ENCODE peak calls at places on chromosomes 2 and 18, in five cellular contexts. A is NB4; P is cardiac fibroblast; Z is astrocyte of the cerebellum; B is CD8-positive, alpha-beta T cell. N is an unnamed sample.

GRCh38 chr2:62586981-62587380 is 81.0 kb upstream of the TMEM17 start:
- DNase-seq in A (no peak), P (peak; percentile 18), Z (peak; percentile 16), B (no peak), N (no peak)

GRCh38 chr2:203532957-203533695 is 2.0 kb downstream of the RAPH1 start:
- DNase-seq in A (no peak), P (peak; percentile 60), Z (peak; percentile 16), B (no peak), N (no peak)

GRCh38 chr2:15765211-15765610 is 173.5 kb downstream of the DDX1 start:
- DNase-seq in A (no peak), P (no peak), Z (no peak), B (no peak), N (no peak)

GRCh38 chr2:236445678-236446077 is 123.9 kb upstream of the ACKR3 start:
- DNase-seq in A (no peak), P (no peak), Z (no peak), B (no peak), N (no peak)

GRCh38 chr2:24917086-24917485 is 3.0 kb downstream of the ADCY3 start:
- DNase-seq in A (peak; percentile 85), P (peak; percentile 38), Z (no peak), B (no peak), N (no peak)

GRCh38 chr2:7018767-7019166 is 101.6 kb downstream of the RNF144A start:
- DNase-seq in A (no peak), P (no peak), Z (no peak), B (no peak), N (no peak)

GRCh38 chr18:48834421-48835011 is 116.2 kb downstream of the SMAD7 start:
- DNase-seq in A (peak; percentile 96), P (peak; percentile 93), Z (peak; percentile 79), B (peak; percentile 61), N (peak; percentile 93)

GRCh38 chr2:222319576-222320440 is 21.0 kb upstream of the PAX3 start:
- DNase-seq in A (peak; percentile 84), P (no peak), Z (no peak), B (no peak), N (no peak)

GRCh38 chr18:11948852-11949523 is 32.3 kb upstream of the IMPA2 start:
- DNase-seq in A (no peak), P (peak; percentile 18), Z (no peak), B (no peak), N (no peak)

GRCh38 chr2:180222642-180223041 is 215.5 kb upstream of the CWC22 start:
- DNase-seq in A (no peak), P (peak; percentile 87), Z (peak; percentile 36), B (no peak), N (peak; percentile 15)

GRCh38 chr2:230496891-230497290 is 80.9 kb downstream of the SP100 start:
- DNase-seq in A (no peak), P (no peak), Z (no peak), B (no peak), N (no peak)

GRCh38 chr2:76008001-76008702 is 297.4 kb upstream of the GCFC2 start:
- DNase-seq in A (no peak), P (no peak), Z (no peak), B (no peak), N (peak; percentile 1)

GRCh38 chr2:74985983-74986382 is 27.5 kb downstream of the POLE4 start:
- DNase-seq in A (peak; percentile 74), P (no peak), Z (no peak), B (no peak), N (no peak)

GRCh38 chr2:64865073-64865830 is 123.9 kb upstream of the SLC1A4 start:
- DNase-seq in A (peak; percentile 82), P (peak; percentile 73), Z (no peak), B (peak; percentile 40), N (no peak)

GRCh38 chr2:36388472-36388871 is 32.9 kb downstream of the CRIM1 start:
- DNase-seq in A (no peak), P (no peak), Z (no peak), B (no peak), N (no peak)

GRCh38 chr2:225994748-225995405 is 595.4 kb downstream of the NYAP2 start:
- DNase-seq in A (no peak), P (peak; percentile 79), Z (no peak), B (no peak), N (no peak)

GRCh38 chr2:990970-991369 is 40.3 kb downstream of the SNTG2 start:
- DNase-seq in A (no peak), P (no peak), Z (no peak), B (no peak), N (no peak)

GRCh38 chr2:95074663-95075439 is 46.8 kb downstream of the MRPS5 start:
- DNase-seq in A (no peak), P (no peak), Z (no peak), B (peak; percentile 56), N (no peak)

GRCh38 chr2:45821558-45822271 is 170.2 kb downstream of the PRKCE start:
- DNase-seq in A (no peak), P (peak; percentile 82), Z (peak; percentile 51), B (no peak), N (peak; percentile 51)

GRCh38 chr2:10481666-10482157 is 33.6 kb upstream of the ODC1 start:
- DNase-seq in A (no peak), P (no peak), Z (no peak), B (no peak), N (no peak)

GRCh38 chr2:217289909-217290283 is 430.0 kb upstream of the TNP1 start:
- DNase-seq in A (no peak), P (no peak), Z (no peak), B (no peak), N (no peak)

GRCh38 chr2:214410918-214411554 is at the start of gene VWC2L:
- DNase-seq in A (peak; percentile 70), P (peak; percentile 76), Z (peak; percentile 75), B (no peak), N (peak; percentile 56)

GRCh38 chr2:25234756-25235155 is 66.4 kb upstream of the POMC start:
- DNase-seq in A (no peak), P (no peak), Z (no peak), B (no peak), N (no peak)

GRCh38 chr18:10086458-10086857 is 172.6 kb downstream of the VAPA start:
- DNase-seq in A (no peak), P (no peak), Z (no peak), B (no peak), N (peak; percentile 92)

GRCh38 chr2:42513252-42513918 is 19.6 kb upstream of the KCNG3 start:
- DNase-seq in A (peak; percentile 65), P (peak; percentile 84), Z (peak; percentile 16), B (no peak), N (no peak)

GRCh38 chr2:127096718-127097470 is 10.1 kb downstream of the BIN1 start:
- DNase-seq in A (no peak), P (no peak), Z (no peak), B (no peak), N (no peak)

GRCh38 chr2:200007291-200007690 is 51.9 kb downstream of the MAIP1 start:
- DNase-seq in A (no peak), P (no peak), Z (no peak), B (no peak), N (no peak)

GRCh38 chr2:200005675-200006074 is 50.3 kb downstream of the MAIP1 start:
- DNase-seq in A (no peak), P (no peak), Z (no peak), B (no peak), N (no peak)

GRCh38 chr2:200000444-200001163 is 45.2 kb downstream of the MAIP1 start:
- DNase-seq in A (no peak), P (no peak), Z (no peak), B (no peak), N (no peak)

GRCh38 chr2:199999166-199999565 is 43.8 kb downstream of the MAIP1 start:
- DNase-seq in A (no peak), P (no peak), Z (no peak), B (no peak), N (no peak)

DNA sequence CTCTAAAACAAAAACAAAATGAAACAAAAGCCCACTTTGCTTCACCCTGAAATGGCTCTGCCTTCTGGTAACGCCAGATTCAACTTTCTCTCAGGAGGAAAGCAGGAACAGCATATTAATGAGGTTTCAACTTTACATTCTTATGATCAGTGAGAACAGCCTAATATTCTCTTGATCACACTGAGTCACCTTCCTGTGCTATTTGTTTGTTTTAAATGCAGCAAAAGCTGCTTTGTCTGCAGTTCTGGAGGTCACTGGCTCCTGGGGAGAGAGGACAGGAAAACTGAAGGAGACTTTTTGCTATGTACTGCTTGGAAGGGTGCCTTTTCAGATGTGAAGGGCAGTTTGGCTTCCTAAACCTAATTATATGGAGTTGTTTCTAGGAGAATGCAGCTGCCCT is 48.1 kb downstream of the MAIP1 start:
- DNase-seq in A (no peak), P (peak; percentile 14), Z (peak; percentile 28), B (no peak), N (peak; percentile 34)
- H3K4me3 ChIP-seq in A (no peak overlapping the region), P (no peak overlapping the region), Z (no peak overlapping the region), B (no peak overlapping the region), N (no peak overlapping the region)

GRCh38 chr2:195848119-195848899 is 191.3 kb downstream of the SLC39A10 start:
- DNase-seq in A (peak; percentile 12), P (no peak), Z (no peak), B (no peak), N (no peak)
- TF ChIP-seq CTCF in A (no peak), P (no peak), Z (no peak), B (no peak), N (no peak)

GRCh38 chr2:147845608-147846002 is 776 bp downstream of the ACVR2A start:
- DNase-seq in A (no peak), P (peak; percentile 14), Z (no peak), B (no peak), N (no peak)

GRCh38 chr2:147844691-147845607 is at the start of gene ACVR2A:
- DNase-seq in A (peak; percentile 52), P (peak; percentile 51), Z (no peak), B (peak; percentile 16), N (no peak)

GRCh38 chr2:147843864-147844690 is 752 bp upstream of the ACVR2A start:
- DNase-seq in A (peak; percentile 74), P (peak; percentile 88), Z (peak; percentile 76), B (peak; percentile 76), N (peak; percentile 49)

GRCh38 chr2:147846382-147847081 is 1.7 kb downstream of the ACVR2A start:
- DNase-seq in A (no peak), P (no peak), Z (no peak), B (no peak), N (no peak)

GRCh38 chr2:147843421-147843863 is 1.4 kb upstream of the ACVR2A start:
- DNase-seq in A (no peak), P (no peak), Z (no peak), B (no peak), N (no peak)
- H3K4me3 ChIP-seq in A (peak overlapping the region; percentile 32), P (peak overlapping the region; percentile 74), Z (peak overlapping the region; percentile 74), B (peak overlapping the region; percentile 69), N (peak overlapping the region; percentile 81)

DNA sequence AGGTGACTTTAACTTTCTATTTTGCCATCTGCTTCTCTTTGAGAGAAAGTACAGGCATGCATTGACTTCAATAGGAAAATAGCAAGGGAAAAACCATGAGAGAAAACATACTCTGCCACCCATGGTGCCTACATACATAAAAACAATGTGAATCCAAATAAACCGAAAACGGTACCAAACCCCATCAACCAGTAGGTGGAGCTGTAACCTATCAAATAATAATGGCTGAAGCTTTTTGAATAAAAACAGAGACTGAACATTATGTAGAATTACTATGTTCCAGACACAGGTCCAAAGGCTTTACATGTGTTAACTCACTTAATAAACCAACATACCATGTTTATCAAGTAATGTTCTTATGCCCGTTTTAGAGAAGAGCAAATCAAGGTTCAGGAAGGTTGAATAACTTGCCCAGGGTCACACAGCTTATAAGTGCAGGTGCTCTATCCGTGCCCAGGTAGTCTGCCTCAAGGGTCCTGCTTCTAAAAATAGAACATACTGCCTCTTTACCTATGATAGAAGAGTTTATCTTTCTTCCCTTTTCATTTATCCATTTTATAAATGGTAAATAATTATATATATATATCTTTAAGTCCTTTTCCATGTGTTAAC is 293.9 kb upstream of the SYT4 start:
- DNase-seq in A (peak; percentile 49), P (peak; percentile 71), Z (peak; percentile 56), B (no peak), N (no peak)
- TF ChIP-seq CTCF in A (peak; percentile 49), P (peak; percentile 66), Z (peak; percentile 61), B (peak; percentile 27), N (peak; percentile 78)

GRCh38 chr2:233481368-233482142 is 85.0 kb downstream of the USP40 start:
- DNase-seq in A (no peak), P (no peak), Z (no peak), B (no peak), N (no peak)
- H3K4me3 ChIP-seq in A (no peak overlapping the region), P (no peak overlapping the region), Z (no peak overlapping the region), B (no peak overlapping the region), N (no peak overlapping the region)